ENCODE peak calls at places on chromosomes 11 and 22, in eight cellular contexts. X is cardiac muscle cell; M is amniotic stem cell; O is NAMALWA; N is MCF 10A; Z is GM20000; Y is stimulated activated CD4-positive, alpha-beta T cell treated with anti-CD3 and anti-CD28 coated beads, Interleukin-4, amount 100 ng/mL, for 4 hours; R is HAP-1. L is an unnamed sample.

GRCh38 chr11:133811850-133812685 is 33.2 kb downstream of the SPATA19 start:
- DNase-seq in Y (no peak), N (no peak), M (no peak), O (no peak), R (no peak), X (no peak), Z (no peak), L (no peak)

GRCh38 chr11:93467054-93467453 is 76.1 kb downstream of the SMCO4 start:
- DNase-seq in N (no peak), O (no peak), M (no peak), R (no peak), Z (no peak), X (no peak), Y (no peak), L (no peak)

GRCh38 chr11:101049123-101049522 is 80.5 kb downstream of the PGR start:
- DNase-seq in Y (no peak), Z (no peak), X (no peak), O (no peak), N (no peak), R (peak; percentile 10), M (peak; percentile 11), L (no peak)

GRCh38 chr11:122186439-122187080 is 70.5 kb upstream of the BLID start:
- DNase-seq in Y (no peak), X (peak; percentile 99), N (peak; percentile 99), R (no peak), M (no peak), O (no peak), Z (no peak), L (peak; percentile 86)

GRCh38 chr11:19393119-19393518 is 152.4 kb upstream of the E2F8 start:
- DNase-seq in R (no peak), M (no peak), O (no peak), N (no peak), Y (no peak), Z (no peak), X (no peak), L (no peak)

GRCh38 chr11:65814131-65814959 is 19.4 kb upstream of the SNX32 start:
- DNase-seq in Z (no peak), N (no peak), M (no peak), X (peak; percentile 51), O (no peak), Y (no peak), R (no peak), L (no peak)

GRCh38 chr22:42938976-42939375 is 76.0 kb downstream of the PACSIN2 start:
- DNase-seq in Y (no peak), Z (no peak), M (no peak), X (no peak), N (peak; percentile 53), O (no peak), R (no peak), L (no peak)

GRCh38 chr11:46413755-46414465 is 22.3 kb upstream of the CHRM4 start:
- DNase-seq in M (no peak), X (no peak), Z (no peak), O (no peak), N (no peak), R (no peak), Y (no peak), L (no peak)

GRCh38 chr22:41305646-41306045 is 4.3 kb downstream of the ZC3H7B start:
- DNase-seq in R (no peak), X (peak; percentile 40), Y (no peak), Z (no peak), M (no peak), O (no peak), N (peak; percentile 83), L (peak; percentile 8)

GRCh38 chr22:27399161-27399560 is 402.4 kb downstream of the MN1 start:
- DNase-seq in X (no peak), N (no peak), M (no peak), Z (no peak), O (no peak), Y (no peak), R (no peak), L (no peak)

GRCh38 chr11:70328556-70328955 is 58.1 kb downstream of the PPFIA1 start:
- DNase-seq in Y (no peak), Z (no peak), O (no peak), M (no peak), N (no peak), R (no peak), X (no peak), L (no peak)

GRCh38 chr11:12137938-12138731 is 27.7 kb downstream of the MICAL2 start:
- DNase-seq in M (no peak), R (peak; percentile 59), O (no peak), Z (no peak), X (peak; percentile 78), Y (no peak), N (peak; percentile 80), L (peak; percentile 83)

GRCh38 chr11:119964136-119965025 is 173.5 kb downstream of the TRIM29 start:
- DNase-seq in M (no peak), R (peak; percentile 67), Y (no peak), O (no peak), N (peak; percentile 14), Z (no peak), X (peak; percentile 54), L (no peak)